ENCODE peak calls at places on chromosomes 1 and 21, in four cellular contexts. One of them, this sample, is unnamed.

GRCh38 chr1:232950919-232951579 is 638 bp downstream of the NTPCR start:
- DNase-seq in H9: peak
- DNase-seq in ACHN: peak
- DNase-seq in GM18507: no peak
- DNase-seq in this sample: peak

GRCh38 chr1:14571810-14572767 is 26.4 kb upstream of the KAZN start:
- DNase-seq in ACHN: peak
- DNase-seq in GM18507: peak
- DNase-seq in H9: peak
- DNase-seq in this sample: no peak

GRCh38 chr1:62384276-62385005 is 52.4 kb upstream of the USP1 start:
- DNase-seq in ACHN: peak
- DNase-seq in H9: no peak
- DNase-seq in GM18507: no peak
- DNase-seq in this sample: no peak

GRCh38 chr1:203189951-203190352 is 3.4 kb upstream of the CHI3L1 start:
- DNase-seq in GM18507: no peak
- DNase-seq in ACHN: no peak
- DNase-seq in H9: no peak
- DNase-seq in this sample: no peak

GRCh38 chr1:46488343-46489168 is 1.1 kb upstream of the DMBX1 start:
- DNase-seq in GM18507: no peak
- DNase-seq in H9: peak
- DNase-seq in ACHN: no peak
- DNase-seq in this sample: no peak

GRCh38 chr1:37177230-37177864 is 143.0 kb upstream of the GRIK3 start:
- DNase-seq in H9: peak
- DNase-seq in GM18507: no peak
- DNase-seq in ACHN: peak
- DNase-seq in this sample: peak

GRCh38 chr1:20281801-20282200 is 8.9 kb upstream of the VWA5B1 start:
- DNase-seq in ACHN: no peak
- DNase-seq in GM18507: no peak
- DNase-seq in H9: no peak
- DNase-seq in this sample: no peak

GRCh38 chr1:116514708-116515525 is 55.9 kb downstream of the CD58 start:
- DNase-seq in H9: no peak
- DNase-seq in ACHN: no peak
- DNase-seq in GM18507: peak
- DNase-seq in this sample: no peak

GRCh38 chr1:30887485-30888315 is 20.9 kb downstream of the SDC3 start:
- DNase-seq in ACHN: no peak
- DNase-seq in H9: no peak
- DNase-seq in GM18507: no peak
- DNase-seq in this sample: no peak

GRCh38 chr21:43719748-43720538 is 1.0 kb downstream of the PDXK start:
- DNase-seq in H9: peak
- DNase-seq in GM18507: no peak
- DNase-seq in ACHN: no peak
- DNase-seq in this sample: no peak

GRCh38 chr1:109273570-109274288 is 9.2 kb downstream of the PSRC1 start:
- DNase-seq in GM18507: no peak
- DNase-seq in ACHN: no peak
- DNase-seq in H9: no peak
- DNase-seq in this sample: peak

GRCh38 chr1:29256979-29257804 is 20.9 kb downstream of the PTPRU start:
- DNase-seq in GM18507: no peak
- DNase-seq in ACHN: peak
- DNase-seq in H9: no peak
- DNase-seq in this sample: no peak

GRCh38 chr1:245860681-245861552 is 646.2 kb downstream of the SMYD3 start:
- DNase-seq in ACHN: no peak
- DNase-seq in GM18507: no peak
- DNase-seq in H9: no peak
- DNase-seq in this sample: no peak

GRCh38 chr1:154760469-154760933 is 109.6 kb downstream of the KCNN3 start:
- DNase-seq in GM18507: peak
- DNase-seq in H9: peak
- DNase-seq in ACHN: peak
- DNase-seq in this sample: peak

GRCh38 chr1:1582970-1583666 is 8.5 kb upstream of the SSU72 start:
- DNase-seq in H9: no peak
- DNase-seq in ACHN: no peak
- DNase-seq in GM18507: no peak
- DNase-seq in this sample: no peak

GRCh38 chr1:64121766-64122385 is 81.5 kb upstream of the UBE2U start:
- DNase-seq in GM18507: no peak
- DNase-seq in ACHN: peak
- DNase-seq in H9: no peak
- DNase-seq in this sample: no peak

GRCh38 chr1:57319165-57319564 is 104.7 kb downstream of the DAB1 start:
- DNase-seq in H9: no peak
- DNase-seq in ACHN: no peak
- DNase-seq in GM18507: no peak
- DNase-seq in this sample: no peak

GRCh38 chr1:178645826-178646200 is 79.2 kb upstream of the RALGPS2 start:
- DNase-seq in GM18507: no peak
- DNase-seq in H9: no peak
- DNase-seq in ACHN: no peak
- DNase-seq in this sample: no peak

GRCh38 chr1:33365560-33365997 is 44.7 kb upstream of the A3GALT2 start:
- DNase-seq in H9: no peak
- DNase-seq in ACHN: no peak
- DNase-seq in GM18507: no peak
- DNase-seq in this sample: no peak

GRCh38 chr1:64093941-64094340 is 109.5 kb upstream of the UBE2U start:
- DNase-seq in H9: no peak
- DNase-seq in ACHN: no peak
- DNase-seq in GM18507: no peak
- DNase-seq in this sample: no peak

This sample was measured in HT-29.